ENCODE peak calls at places on chromosomes 16 and 17, in six cellular contexts. G is GM04504, F is left ventricle myocardium superior, I is HTR-8/SVneo, W is neural crest cell, T is GM10248. M is an unnamed sample.

GRCh38 chr16:75099738-75100615 is 16.6 kb downstream of the LDHD start:
- DNase-seq in I (no peak), W (no peak), F (peak), G (no peak), T (no peak), M (peak)

GRCh38 chr16:65002265-65002664 is 119.6 kb downstream of the CDH11 start:
- DNase-seq in T (no peak), I (no peak), G (peak), W (no peak), F (no peak), M (no peak)

GRCh38 chr16:46482895-46483294 is 138.3 kb downstream of the SHCBP1 start:
- DNase-seq in T (no peak), I (no peak), W (no peak), F (no peak), G (no peak), M (no peak)

GRCh38 chr16:84810518-84811273 is 9.1 kb upstream of the CRISPLD2 start:
- DNase-seq in T (peak), G (peak), W (no peak), F (no peak), I (no peak), M (no peak)

GRCh38 chr17:35284955-35285354 is 42.1 kb downstream of the SLFN5 start:
- DNase-seq in F (no peak), T (no peak), I (no peak), W (no peak), G (no peak), M (no peak)

GRCh38 chr16:51326131-51326856 is 175.2 kb upstream of the SALL1 start:
- DNase-seq in G (peak), T (no peak), I (no peak), F (no peak), W (no peak), M (no peak)

GRCh38 chr17:62718420-62718819 is 89.7 kb downstream of the MARCHF10 start:
- DNase-seq in I (peak), G (no peak), T (no peak), W (no peak), F (no peak), M (no peak)

GRCh38 chr16:89921699-89922476 is 1.3 kb upstream of the TUBB3 start:
- DNase-seq in T (no peak), F (peak), I (peak), W (peak), G (peak), M (peak)

GRCh38 chr16:67943256-67943618 is 683 bp downstream of the LCAT start:
- DNase-seq in W (no peak), I (no peak), T (no peak), G (no peak), F (no peak), M (no peak)

GRCh38 chr17:17994271-17994670 is 21.6 kb downstream of the DRC3 start:
- DNase-seq in W (peak), I (no peak), G (no peak), F (peak), T (no peak), M (peak)

GRCh38 chr16:21167360-21167759 is 8.9 kb downstream of the LDAF1 start:
- DNase-seq in I (peak), W (no peak), F (no peak), T (no peak), G (peak), M (no peak)

GRCh38 chr17:47966079-47966519 is 4.8 kb upstream of the CDK5RAP3 start:
- DNase-seq in F (no peak), T (no peak), W (no peak), I (no peak), G (no peak), M (peak)

GRCh38 chr16:67652578-67653130 is 7.4 kb downstream of the ACD start:
- DNase-seq in T (no peak), W (no peak), I (peak), G (no peak), F (no peak), M (peak)

GRCh38 chr16:82257990-82258389 is 88.0 kb upstream of the MPHOSPH6 start:
- DNase-seq in G (no peak), I (no peak), W (no peak), T (no peak), F (no peak), M (no peak)

GRCh38 chr16:57892041-57892440 is 78.9 kb downstream of the CNGB1 start:
- DNase-seq in I (peak), W (no peak), G (no peak), F (no peak), T (no peak), M (no peak)

GRCh38 chr16:4494746-4495490 is 18.7 kb downstream of the HMOX2 start:
- DNase-seq in F (no peak), T (no peak), I (peak), G (no peak), W (no peak), M (no peak)

GRCh38 chr17:80362428-80363119 is 52.4 kb upstream of the ENDOV start:
- DNase-seq in T (no peak), F (peak), W (no peak), G (no peak), I (no peak), M (peak)

GRCh38 chr17:7235693-7236665 is 1.7 kb upstream of the DVL2 start:
- DNase-seq in I (no peak), G (no peak), W (no peak), T (no peak), F (peak), M (no peak)

GRCh38 chr17:41528959-41529353 is 848 bp upstream of the KRT19 start:
- DNase-seq in F (no peak), T (no peak), I (no peak), G (no peak), W (no peak), M (no peak)

GRCh38 chr17:74601944-74602572 is 10.0 kb upstream of the CD300LD start:
- DNase-seq in F (no peak), T (peak), I (peak), G (peak), W (peak), M (no peak)

GRCh38 chr16:68396481-68396880 is 51.8 kb downstream of the SMPD3 start:
- DNase-seq in I (peak), T (no peak), W (peak), F (no peak), G (peak), M (no peak)

GRCh38 chr17:78137392-78138203 is 7.0 kb downstream of the TMC8 start:
- DNase-seq in T (no peak), F (peak), W (no peak), G (no peak), I (no peak), M (no peak)

GRCh38 chr17:13601317-13601775 is 383 bp downstream of the HS3ST3A1 start:
- DNase-seq in F (peak), G (no peak), I (no peak), T (no peak), W (no peak), M (no peak)

GRCh38 chr16:79188115-79188779 is 412.3 kb downstream of the MAF start:
- DNase-seq in I (no peak), F (no peak), W (no peak), T (no peak), G (no peak), M (no peak)

GRCh38 chr17:42312035-42312284 is 23.7 kb downstream of the STAT5A start:
- DNase-seq in T (no peak), W (no peak), F (no peak), G (no peak), I (no peak), M (no peak)

GRCh38 chr17:70089513-70090148 is 14.6 kb downstream of the KCNJ16 start:
- DNase-seq in W (no peak), G (no peak), I (no peak), T (no peak), F (no peak), M (no peak)

GRCh38 chr17:38967290-38967738 is at the start of gene FBXO47:
- DNase-seq in G (peak), T (peak), W (peak), I (no peak), F (peak), M (peak)

GRCh38 chr17:68424861-68425260 is 32.4 kb downstream of the WIPI1 start:
- DNase-seq in I (no peak), F (no peak), G (no peak), T (no peak), W (no peak), M (no peak)

GRCh38 chr17:16442594-16443389 is 27.4 kb downstream of the TRPV2 start:
- DNase-seq in W (no peak), T (no peak), I (no peak), G (no peak), F (no peak), M (no peak)

GRCh38 chr17:1244606-1245012 is 25.6 kb upstream of the BHLHA9 start:
- DNase-seq in I (no peak), F (no peak), T (no peak), W (no peak), G (no peak), M (no peak)

M was measured in right cardiac atrium.